ENCODE peak calls at places on chromosome 5, in five cellular contexts. N is GM23248, R is ovary, C is esophagus squamous epithelium, O is testis. X is an unnamed sample. For H3K4me1, the result is how much of the 10 kb centered on the place peaks cover.

GRCh38 chr5:165334186-165334585 is 1828.8 kb downstream of the MAT2B start:
- DNase-seq in O (no peak), R (no peak), C (no peak), N (no peak), X (no peak)

GRCh38 chr5:11888221-11888620 is 16.0 kb downstream of the CTNND2 start:
- DNase-seq in N (no peak), R (no peak), O (no peak), C (no peak), X (no peak)

GRCh38 chr5:154518438-154518867 is 40.4 kb upstream of the HAND1 start:
- DNase-seq in O (no peak), R (no peak), C (no peak), N (no peak), X (no peak)

GRCh38 chr5:159850192-159850573 is 66.1 kb upstream of the ADRA1B start:
- DNase-seq in R (no peak), N (peak), O (no peak), C (no peak), X (no peak)

GRCh38 chr5:18466731-18467130 is 832.5 kb downstream of the TAF11L14 start:
- DNase-seq in R (no peak), C (no peak), N (no peak), O (no peak), X (no peak)

GRCh38 chr5:173602423-173602822 is 14.0 kb downstream of the BOD1 start:
- DNase-seq in O (peak), R (peak), N (peak), C (no peak), X (no peak)

GRCh38 chr5:146409081-146409671 is 38.0 kb upstream of the TCERG1 start:
- DNase-seq in C (no peak), R (no peak), N (peak), O (no peak), X (no peak)

GRCh38 chr5:97183930-97184213 is 825 bp upstream of the RIOK2 start:
- DNase-seq in O (no peak), C (no peak), R (no peak), N (no peak), X (no peak)

GRCh38 chr5:89457411-89458329 is 574.7 kb upstream of the MEF2C start:
- DNase-seq in N (peak), R (no peak), C (no peak), O (no peak), X (peak)

GRCh38 chr5:167800405-167800804 is 491.0 kb upstream of the WWC1 start:
- DNase-seq in C (no peak), R (no peak), O (no peak), N (no peak), X (no peak)

GRCh38 chr5:119105971-119106370 is 35.1 kb downstream of the DMXL1 start:
- DNase-seq in C (no peak), N (no peak), O (peak), R (no peak), X (no peak)

GRCh38 chr5:127068771-127069330 is 4.5 kb downstream of the C5orf63 start:
- DNase-seq in C (no peak), O (no peak), R (no peak), N (peak), X (no peak)

GRCh38 chr5:1383344-1383743 is 38.4 kb upstream of the CLPTM1L start:
- DNase-seq in R (no peak), N (no peak), C (no peak), O (no peak), X (no peak)

GRCh38 chr5:139668064-139668880 is 20.1 kb downstream of the CXXC5 start:
- DNase-seq in N (peak), R (peak), C (no peak), O (no peak), X (no peak)

GRCh38 chr5:16737620-16738364 is 121.0 kb upstream of the RETREG1 start:
- DNase-seq in O (no peak), N (no peak), R (no peak), C (no peak), X (no peak)

GRCh38 chr5:16741007-16741406 is 124.2 kb upstream of the RETREG1 start:
- DNase-seq in N (peak), C (no peak), R (no peak), O (no peak), X (no peak)

GRCh38 chr5:16737173-16737572 is 120.4 kb upstream of the RETREG1 start:
- DNase-seq in N (no peak), C (no peak), R (no peak), O (no peak), X (no peak)

GRCh38 chr5:16740476-16740875 is 123.7 kb upstream of the RETREG1 start:
- DNase-seq in R (no peak), O (no peak), N (no peak), C (no peak), X (no peak)

GRCh38 chr5:16740046-16740445 is 123.2 kb upstream of the RETREG1 start:
- DNase-seq in C (no peak), N (no peak), O (no peak), R (no peak), X (no peak)
- H3K27ac ChIP-seq in C (no peak), N (no peak), O (no peak), R (no peak), X (no peak)

DNA sequence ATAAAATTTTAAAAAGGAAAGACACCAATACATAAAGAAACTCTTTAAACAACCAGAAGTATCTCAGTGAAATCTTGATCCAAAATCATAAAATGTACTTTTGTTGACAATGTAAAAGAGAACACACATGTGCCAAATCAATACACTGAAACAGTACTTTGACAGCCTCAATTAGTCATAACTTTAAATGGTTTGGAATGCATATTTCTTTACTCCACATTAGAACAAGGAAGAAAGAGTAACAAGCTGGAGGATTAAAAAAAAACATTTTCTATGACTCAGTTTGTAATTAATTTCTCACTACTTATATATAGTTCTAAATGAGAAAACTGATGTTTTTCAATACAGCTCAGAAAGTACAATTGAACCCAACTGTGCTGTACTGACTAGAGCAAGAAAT is 101.1 kb downstream of the NR3C1 start:
- DNase-seq in O (no peak), R (no peak), N (peak), C (no peak), X (no peak)
- H3K4me3 ChIP-seq in O (no peak), R (no peak), N (no peak), C (no peak), X (no peak)

GRCh38 chr5:4019841-4020240 is 424.2 kb downstream of the IRX1 start:
- DNase-seq in C (no peak), O (no peak), N (peak), R (no peak), X (no peak)
- H3K4me1 ChIP-seq in C (under half), O (under half), N (under half), R (under half), X (under half)

GRCh38 chr5:78956901-78957300 is 28.2 kb downstream of the ARSB start:
- DNase-seq in R (no peak), O (no peak), C (no peak), N (no peak), X (no peak)

GRCh38 chr5:78961743-78962142 is 23.4 kb downstream of the ARSB start:
- DNase-seq in C (no peak), O (no peak), R (no peak), N (peak), X (no peak)

GRCh38 chr5:78959767-78960166 is 25.3 kb downstream of the ARSB start:
- DNase-seq in R (no peak), O (no peak), C (no peak), N (no peak), X (no peak)

GRCh38 chr5:78953092-78953800 is 31.9 kb downstream of the ARSB start:
- DNase-seq in O (no peak), C (no peak), R (no peak), N (peak), X (no peak)

GRCh38 chr5:78958672-78959410 is 26.3 kb downstream of the ARSB start:
- DNase-seq in N (no peak), R (no peak), C (no peak), O (no peak), X (no peak)
- H3K27ac ChIP-seq in N (no peak), R (no peak), C (no peak), O (no peak), X (no peak)

GRCh38 chr5:68919988-68920490 is 173.8 kb upstream of the SLC30A5 start:
- DNase-seq in O (no peak), R (no peak), C (no peak), N (no peak), X (no peak)
- H3K4me3 ChIP-seq in O (no peak), R (no peak), C (no peak), N (no peak), X (no peak)